ENCODE peak calls at places on chromosome 19, in five cellular contexts. A is CD4-positive, alpha-beta memory T cell; E is astrocyte; N is mammary epithelial cell; D is heart left ventricle. W is an unnamed sample. For H3K27me3, the result is how much of the 10 kb centered on the place peaks cover.

GRCh38 chr19:12464769-12465725 is 19.6 kb downstream of the ZNF709 start:
- DNase-seq in N (no peak), E (no peak), A (no peak), D (no peak), W (no peak)

GRCh38 chr19:16096281-16096855 is 15.3 kb upstream of the RAB8A start:
- DNase-seq in A (no peak), E (no peak), D (no peak), N (no peak), W (peak)

GRCh38 chr19:19399733-19400438 is 5.6 kb upstream of the GATAD2A start:
- DNase-seq in N (no peak), A (no peak), D (no peak), E (peak), W (no peak)

GRCh38 chr19:35509018-35509652 is 4.3 kb downstream of the DMKN start:
- DNase-seq in D (no peak), N (peak), A (peak), E (no peak), W (peak)

GRCh38 chr19:11448410-11448809 is 13.0 kb downstream of the PRKCSH start:
- DNase-seq in N (no peak), D (no peak), E (no peak), A (no peak), W (no peak)

GRCh38 chr19:33407716-33408115 is 34.2 kb downstream of the CEBPG start:
- DNase-seq in E (no peak), N (no peak), A (no peak), D (no peak), W (no peak)

GRCh38 chr19:48123907-48124675 is 13.5 kb upstream of the PLA2G4C start:
- DNase-seq in E (peak), N (peak), A (no peak), D (no peak), W (no peak)

GRCh38 chr19:37997911-37998344 is 90.9 kb downstream of the SIPA1L3 start:
- DNase-seq in N (peak), D (peak), E (peak), A (no peak), W (no peak)

GRCh38 chr19:58559275-58560006 is 1.0 kb upstream of the UBE2M start:
- DNase-seq in N (peak), A (peak), E (peak), D (peak), W (peak)

GRCh38 chr19:19034204-19034624 is 811 bp downstream of the ARMC6 start:
- DNase-seq in E (peak), N (peak), A (peak), D (no peak), W (peak)

GRCh38 chr19:41997851-41998229 is 3.8 kb upstream of the ATP1A3 start:
- DNase-seq in N (no peak), A (no peak), E (no peak), D (no peak), W (peak)

GRCh38 chr19:6516018-6516658 is 14.0 kb upstream of the TUBB4A start:
- DNase-seq in D (peak), E (peak), A (peak), N (peak), W (peak)

GRCh38 chr19:51098366-51099069 is 9.7 kb downstream of the CTU1 start:
- DNase-seq in A (peak), E (no peak), D (peak), N (no peak), W (no peak)

GRCh38 chr19:17209126-17210036 is 5.8 kb upstream of the USE1 start:
- DNase-seq in A (no peak), D (no peak), E (no peak), N (no peak), W (peak)

GRCh38 chr19:58474291-58474996 is 1.7 kb upstream of the ZNF446 start:
- DNase-seq in D (no peak), A (no peak), E (peak), N (no peak), W (no peak)

GRCh38 chr19:8611391-8611883 is 922 bp upstream of the ADAMTS10 start:
- DNase-seq in A (no peak), D (no peak), E (no peak), N (no peak), W (no peak)

GRCh38 chr19:17933414-17934129 is 757 bp downstream of the CCDC124 start:
- DNase-seq in N (peak), D (no peak), E (peak), A (no peak), W (no peak)

GRCh38 chr19:21940684-21941083 is 70.1 kb downstream of the ZNF208 start:
- DNase-seq in N (no peak), E (no peak), D (no peak), A (no peak), W (no peak)

GRCh38 chr19:17854061-17854460 is 5.6 kb upstream of the RPL18A start:
- DNase-seq in E (no peak), N (no peak), A (no peak), D (no peak), W (no peak)

DNA sequence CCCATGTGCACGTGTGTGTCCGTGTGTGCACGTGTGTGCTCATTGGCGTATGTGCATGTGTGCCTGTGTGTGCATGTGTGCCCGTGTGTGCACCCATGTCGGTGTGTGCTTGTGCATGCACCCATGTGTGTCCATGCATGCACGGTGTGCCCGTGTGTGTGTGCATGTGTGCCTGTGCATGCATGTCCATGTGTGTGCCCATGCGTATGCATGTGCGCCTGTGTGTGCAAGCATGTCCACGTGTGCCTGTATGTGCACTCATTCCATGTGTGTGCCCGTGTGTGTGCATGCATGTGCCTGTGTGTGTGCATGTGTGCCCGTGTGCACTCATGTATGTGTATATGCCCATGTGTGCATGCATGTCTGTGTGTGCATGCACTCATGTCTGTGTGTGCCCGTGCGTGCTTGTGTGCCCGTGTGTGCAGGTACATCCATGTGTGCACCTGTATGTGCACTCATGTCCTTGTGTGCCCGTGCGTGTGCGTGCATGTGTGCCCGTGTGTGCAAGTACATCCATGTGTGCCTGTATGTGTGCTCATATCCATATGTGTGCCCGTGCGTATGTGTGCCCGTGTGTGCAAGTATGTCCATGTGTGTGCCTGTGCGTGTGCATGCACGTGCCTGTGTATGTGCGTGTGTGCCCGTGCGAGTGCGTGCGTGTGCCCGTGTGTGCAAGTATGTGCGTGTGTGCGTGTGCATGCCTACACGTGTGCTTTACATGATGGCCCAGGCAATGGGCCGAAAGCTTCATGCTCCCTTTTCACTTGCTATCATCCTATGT is 21.6 kb upstream of the MATK start:
- DNase-seq in E (no peak), A (no peak), D (no peak), N (no peak), W (no peak)
- H3K27ac ChIP-seq in E (no peak), A (no peak), D (no peak), N (no peak), W (no peak)

GRCh38 chr19:2636897-2637683 is 65.4 kb downstream of the GNG7 start:
- DNase-seq in A (peak), N (no peak), E (no peak), D (peak), W (peak)
- H3K4me3 ChIP-seq in A (no peak), N (no peak), E (no peak), D (peak), W (peak)

GRCh38 chr19:49415102-49415809 is 8.0 kb downstream of the PTH2 start:
- DNase-seq in N (no peak), A (no peak), E (no peak), D (no peak), W (no peak)
- H3K27me3 ChIP-seq in N (under half), A (under half), E (under half), D (under half), W (under half)

GRCh38 chr19:2653717-2654584 is 48.5 kb downstream of the GNG7 start:
- DNase-seq in E (no peak), A (no peak), N (no peak), D (no peak), W (no peak)
- H3K27ac ChIP-seq in E (no peak), A (no peak), N (no peak), D (no peak), W (no peak)